ENCODE peak calls at places on chromosomes 3 and 15, in four cellular contexts. One of them, this sample, is unnamed.

GRCh38 chr3:96755519-96755918 is 58.9 kb upstream of the EPHA6 start:
- DNase-seq in Kasumi-1: no peak
- DNase-seq in AG09309: no peak
- DNase-seq in heart left ventricle: no peak
- DNase-seq in this sample: no peak

GRCh38 chr3:3577823-3578222 is 221.4 kb upstream of the LRRN1 start:
- DNase-seq in Kasumi-1: no peak
- DNase-seq in AG09309: no peak
- DNase-seq in heart left ventricle: no peak
- DNase-seq in this sample: no peak

GRCh38 chr15:42547926-42548257 is 701 bp downstream of the LRRC57 start:
- DNase-seq in Kasumi-1: no peak
- DNase-seq in AG09309: no peak
- DNase-seq in heart left ventricle: peak
- DNase-seq in this sample: no peak

GRCh38 chr3:112003321-112004080 is 4.8 kb downstream of the TAGLN3 start:
- DNase-seq in Kasumi-1: no peak
- DNase-seq in AG09309: no peak
- DNase-seq in heart left ventricle: no peak
- DNase-seq in this sample: no peak

GRCh38 chr15:88802991-88803240 is 320 bp upstream of the ACAN start:
- DNase-seq in Kasumi-1: no peak
- DNase-seq in AG09309: no peak
- DNase-seq in heart left ventricle: no peak
- DNase-seq in this sample: no peak

GRCh38 chr3:54447427-54447826 is 325.1 kb downstream of the CACNA2D3 start:
- DNase-seq in Kasumi-1: no peak
- DNase-seq in AG09309: no peak
- DNase-seq in heart left ventricle: no peak
- DNase-seq in this sample: no peak

GRCh38 chr3:42979044-42979962 is at the start of gene GASK1A:
- DNase-seq in Kasumi-1: peak
- DNase-seq in AG09309: no peak
- DNase-seq in heart left ventricle: peak
- DNase-seq in this sample: no peak

GRCh38 chr3:191775451-191776233 is 314.7 kb downstream of the PYDC2 start:
- DNase-seq in Kasumi-1: no peak
- DNase-seq in AG09309: peak
- DNase-seq in heart left ventricle: no peak
- DNase-seq in this sample: no peak

GRCh38 chr15:39404767-39405173 is 176.1 kb upstream of the THBS1 start:
- DNase-seq in Kasumi-1: no peak
- DNase-seq in AG09309: peak
- DNase-seq in heart left ventricle: no peak
- DNase-seq in this sample: no peak

GRCh38 chr3:186664506-186664905 is 1.3 kb upstream of the HRG start:
- DNase-seq in Kasumi-1: no peak
- DNase-seq in AG09309: no peak
- DNase-seq in heart left ventricle: no peak
- DNase-seq in this sample: no peak

GRCh38 chr15:52810346-52810745 is 20.2 kb upstream of the ONECUT1 start:
- DNase-seq in Kasumi-1: no peak
- DNase-seq in AG09309: no peak
- DNase-seq in heart left ventricle: no peak
- DNase-seq in this sample: no peak

GRCh38 chr15:60520041-60520824 is 41.3 kb upstream of the ICE2 start:
- DNase-seq in Kasumi-1: no peak
- DNase-seq in AG09309: no peak
- DNase-seq in heart left ventricle: no peak
- DNase-seq in this sample: no peak

GRCh38 chr3:126537730-126538281 is 13.9 kb downstream of the CHST13 start:
- DNase-seq in Kasumi-1: no peak
- DNase-seq in AG09309: no peak
- DNase-seq in heart left ventricle: no peak
- DNase-seq in this sample: no peak

GRCh38 chr15:55250392-55250791 is 39.2 kb downstream of the RAB27A start:
- DNase-seq in Kasumi-1: peak
- DNase-seq in AG09309: peak
- DNase-seq in heart left ventricle: no peak
- DNase-seq in this sample: no peak

GRCh38 chr15:32867313-32867626 is 149.5 kb downstream of the GREM1 start:
- DNase-seq in Kasumi-1: no peak
- DNase-seq in AG09309: peak
- DNase-seq in heart left ventricle: no peak
- DNase-seq in this sample: no peak

GRCh38 chr3:72338942-72339749 is 509.1 kb downstream of the SHQ1 start:
- DNase-seq in Kasumi-1: no peak
- DNase-seq in AG09309: peak
- DNase-seq in heart left ventricle: no peak
- DNase-seq in this sample: no peak

GRCh38 chr3:135966875-135967274 is 1.3 kb downstream of the PPP2R3A start:
- DNase-seq in Kasumi-1: no peak
- DNase-seq in AG09309: no peak
- DNase-seq in heart left ventricle: no peak
- DNase-seq in this sample: no peak

GRCh38 chr3:29642393-29643033 is 361.6 kb downstream of the RBMS3 start:
- DNase-seq in Kasumi-1: no peak
- DNase-seq in AG09309: peak
- DNase-seq in heart left ventricle: peak
- DNase-seq in this sample: no peak

GRCh38 chr15:97177135-97177704 is 783.3 kb upstream of the ARRDC4 start:
- DNase-seq in Kasumi-1: peak
- DNase-seq in AG09309: no peak
- DNase-seq in heart left ventricle: no peak
- DNase-seq in this sample: no peak

GRCh38 chr3:24318668-24319287 is 175.9 kb downstream of the THRB start:
- DNase-seq in Kasumi-1: no peak
- DNase-seq in AG09309: no peak
- DNase-seq in heart left ventricle: no peak
- DNase-seq in this sample: no peak

GRCh38 chr15:85579011-85579701 is 198.8 kb downstream of the AKAP13 start:
- DNase-seq in Kasumi-1: peak
- DNase-seq in AG09309: no peak
- DNase-seq in heart left ventricle: peak
- DNase-seq in this sample: no peak

GRCh38 chr3:72274511-72275295 is 489.8 kb upstream of the PROK2 start:
- DNase-seq in Kasumi-1: peak
- DNase-seq in AG09309: peak
- DNase-seq in heart left ventricle: peak
- DNase-seq in this sample: no peak

GRCh38 chr3:71154846-71155245 is 428.7 kb downstream of the FOXP1 start:
- DNase-seq in Kasumi-1: no peak
- DNase-seq in AG09309: no peak
- DNase-seq in heart left ventricle: no peak
- DNase-seq in this sample: no peak

GRCh38 chr15:39642011-39642640 is 61.2 kb downstream of the THBS1 start:
- DNase-seq in Kasumi-1: no peak
- DNase-seq in AG09309: peak
- DNase-seq in heart left ventricle: no peak
- DNase-seq in this sample: no peak

GRCh38 chr3:148714521-148714920 is 16.8 kb downstream of the AGTR1 start:
- DNase-seq in Kasumi-1: no peak
- DNase-seq in AG09309: no peak
- DNase-seq in heart left ventricle: no peak
- DNase-seq in this sample: no peak

GRCh38 chr3:178289544-178290160 is 246.6 kb upstream of the KCNMB2 start:
- DNase-seq in Kasumi-1: peak
- DNase-seq in AG09309: no peak
- DNase-seq in heart left ventricle: peak
- DNase-seq in this sample: no peak

GRCh38 chr3:183988216-183988790 is 29.4 kb downstream of the ABCC5 start:
- DNase-seq in Kasumi-1: no peak
- DNase-seq in AG09309: peak
- DNase-seq in heart left ventricle: no peak
- DNase-seq in this sample: no peak

GRCh38 chr3:42497009-42497731 is 5.3 kb upstream of the VIPR1 start:
- DNase-seq in Kasumi-1: no peak
- DNase-seq in AG09309: peak
- DNase-seq in heart left ventricle: peak
- DNase-seq in this sample: no peak

GRCh38 chr3:194760740-194761139 is 75.1 kb downstream of the FAM43A start:
- DNase-seq in Kasumi-1: no peak
- DNase-seq in AG09309: no peak
- DNase-seq in heart left ventricle: no peak
- DNase-seq in this sample: no peak

GRCh38 chr3:129996073-129996472 is 21.6 kb downstream of the TRH start:
- DNase-seq in Kasumi-1: no peak
- DNase-seq in AG09309: no peak
- DNase-seq in heart left ventricle: no peak
- DNase-seq in this sample: no peak

GRCh38 chr15:43249236-43249635 is 17.5 kb downstream of the TGM5 start:
- DNase-seq in Kasumi-1: no peak
- DNase-seq in AG09309: no peak
- DNase-seq in heart left ventricle: no peak
- DNase-seq in this sample: no peak

GRCh38 chr3:17579289-17580031 is 163.0 kb downstream of the TBC1D5 start:
- DNase-seq in Kasumi-1: peak
- DNase-seq in AG09309: no peak
- DNase-seq in heart left ventricle: no peak
- DNase-seq in this sample: no peak

This sample was measured in GM12892.